ENCODE peak calls at places on chromosomes 5 and 9, in six cellular contexts. N is activated T-cell treated with anti-CD3 and anti-CD28 coated beads for 48 hours, J is lung, S is GM03348, B is HTR-8/SVneo, G is Caco-2. R is an unnamed sample.
A peak's percentile ranks its signal among the peaks of the same experiment; 100 is the strongest.

GRCh38 chr5:41312478-41313060 is 99.2 kb upstream of the C6 start:
- DNase-seq in N (no peak), J (no peak), S (no peak), B (no peak), G (no peak), R (no peak)

GRCh38 chr5:132264546-132265335 is 7.2 kb downstream of the PDLIM4 start:
- DNase-seq in N (no peak), J (peak; percentile 24), S (no peak), B (no peak), G (peak; percentile 17), R (no peak)

GRCh38 chr9:22718653-22719052 is 272.0 kb downstream of the DMRTA1 start:
- DNase-seq in N (no peak), J (no peak), S (no peak), B (no peak), G (no peak), R (no peak)

GRCh38 chr5:142087920-142088679 is 20.5 kb upstream of the NDFIP1 start:
- DNase-seq in N (no peak), J (no peak), S (no peak), B (no peak), G (no peak), R (no peak)

GRCh38 chr9:3343671-3344070 is 182.1 kb downstream of the RFX3 start:
- DNase-seq in N (no peak), J (no peak), S (no peak), B (no peak), G (no peak), R (no peak)

GRCh38 chr9:136532799-136533774 is 12.8 kb downstream of the NOTCH1 start:
- DNase-seq in N (peak; percentile 75), J (no peak), S (no peak), B (no peak), G (no peak), R (no peak)

GRCh38 chr5:96823900-96824351 is 16.2 kb upstream of the ERAP1 start:
- DNase-seq in N (no peak), J (no peak), S (peak; percentile 46), B (peak; percentile 51), G (no peak), R (peak; percentile 62)

GRCh38 chr9:134208310-134208841 is 44.0 kb upstream of the RNU6ATAC start:
- DNase-seq in N (no peak), J (no peak), S (no peak), B (no peak), G (no peak), R (peak; percentile 8)

GRCh38 chr5:37437716-37438115 is 58.6 kb downstream of the WDR70 start:
- DNase-seq in N (no peak), J (no peak), S (no peak), B (no peak), G (no peak), R (no peak)

GRCh38 chr9:87516222-87516930 is 18.7 kb downstream of the DAPK1 start:
- DNase-seq in N (no peak), J (peak; percentile 56), S (no peak), B (no peak), G (no peak), R (peak; percentile 94)

GRCh38 chr9:100759166-100759565 is 181.3 kb downstream of the CAVIN4 start:
- DNase-seq in N (no peak), J (no peak), S (no peak), B (no peak), G (no peak), R (no peak)

GRCh38 chr9:28001096-28001495 is 427.8 kb upstream of the C9orf72 start:
- DNase-seq in N (no peak), J (no peak), S (no peak), B (no peak), G (no peak), R (no peak)

GRCh38 chr5:33241826-33242225 is 198.9 kb upstream of the TARS1 start:
- DNase-seq in N (no peak), J (no peak), S (no peak), B (no peak), G (no peak), R (peak; percentile 95)

GRCh38 chr5:137304227-137304874 is 194.8 kb downstream of the SPOCK1 start:
- DNase-seq in N (no peak), J (peak; percentile 67), S (no peak), B (no peak), G (no peak), R (peak; percentile 60)

GRCh38 chr9:108400267-108400666 is 455.5 kb downstream of the ACTL7B start:
- DNase-seq in N (no peak), J (no peak), S (no peak), B (no peak), G (no peak), R (no peak)

GRCh38 chr9:33161589-33162132 is 5.5 kb downstream of the B4GALT1 start:
- DNase-seq in N (no peak), J (peak; percentile 80), S (no peak), B (no peak), G (peak; percentile 77), R (no peak)

GRCh38 chr5:141484499-141485304 is at the start of gene PCDHGC4:
- DNase-seq in N (no peak), J (no peak), S (no peak), B (no peak), G (no peak), R (peak; percentile 56)

GRCh38 chr9:98087420-98088354 is 31.2 kb downstream of the NANS start:
- DNase-seq in N (peak; percentile 16), J (peak; percentile 43), S (peak; percentile 63), B (no peak), G (no peak), R (peak; percentile 80)

GRCh38 chr9:23219471-23219870 is 606.6 kb downstream of the ELAVL2 start:
- DNase-seq in N (no peak), J (no peak), S (no peak), B (no peak), G (no peak), R (no peak)

GRCh38 chr9:34961574-34962480 is 3.7 kb downstream of the PHF24 start:
- DNase-seq in N (no peak), J (no peak), S (no peak), B (no peak), G (no peak), R (peak; percentile 74)

GRCh38 chr5:136058031-136058971 is 29.5 kb downstream of the TGFBI start:
- DNase-seq in N (no peak), J (peak; percentile 44), S (peak; percentile 86), B (peak; percentile 82), G (peak; percentile 87), R (peak; percentile 75)